ENCODE peak calls at places on chromosomes 12 and 14, in seven cellular contexts. A, H, P, S, O, M and L are unnamed samples.

GRCh38 chr14:58572092-58572853 is 65.5 kb upstream of the DACT1 start:
- DNase-seq in A (no peak), H (peak), P (no peak), S (no peak), O (no peak), M (no peak), L (no peak)

GRCh38 chr12:121441555-121441954 is 41.6 kb downstream of the RNF34 start:
- DNase-seq in A (no peak), H (peak), P (no peak), S (no peak), O (peak), M (no peak), L (no peak)

GRCh38 chr14:69581316-69581935 is 6.8 kb upstream of the CCDC177 start:
- DNase-seq in A (no peak), H (no peak), P (no peak), S (no peak), O (no peak), M (no peak), L (no peak)

GRCh38 chr12:55250944-55251343 is 6.5 kb downstream of the OR6C74 start:
- DNase-seq in A (no peak), H (peak), P (no peak), S (no peak), O (no peak), M (no peak), L (no peak)

GRCh38 chr12:2110127-2110526 is 57.3 kb downstream of the CACNA1C start:
- DNase-seq in A (no peak), H (no peak), P (no peak), S (no peak), O (no peak), M (no peak), L (no peak)

GRCh38 chr12:571795-572531 is 91.3 kb downstream of the NINJ2 start:
- DNase-seq in A (no peak), H (peak), P (no peak), S (no peak), O (no peak), M (no peak), L (no peak)

GRCh38 chr14:24708684-24709083 is 74.7 kb upstream of the GZMB start:
- DNase-seq in A (no peak), H (no peak), P (no peak), S (no peak), O (no peak), M (no peak), L (no peak)

GRCh38 chr12:14454098-14454907 is 88.8 kb downstream of the ATF7IP start:
- DNase-seq in A (peak), H (peak), P (peak), S (peak), O (peak), M (peak), L (no peak)

GRCh38 chr14:73754911-73755360 is 40.8 kb upstream of the PNMA1 start:
- DNase-seq in A (no peak), H (no peak), P (no peak), S (no peak), O (peak), M (no peak), L (no peak)

GRCh38 chr12:6038160-6038559 is 86.3 kb downstream of the VWF start:
- DNase-seq in A (peak), H (peak), P (no peak), S (peak), O (peak), M (no peak), L (peak)

GRCh38 chr12:2411011-2411410 is 358.2 kb downstream of the CACNA1C start:
- DNase-seq in A (no peak), H (no peak), P (no peak), S (no peak), O (no peak), M (no peak), L (no peak)

GRCh38 chr14:22190411-22191191 is 398.4 kb downstream of the DAD1 start:
- DNase-seq in A (no peak), H (no peak), P (no peak), S (no peak), O (no peak), M (no peak), L (no peak)

GRCh38 chr12:14995583-14996425 is 23.0 kb downstream of the PDE6H start:
- DNase-seq in A (peak), H (peak), P (no peak), S (no peak), O (peak), M (peak), L (no peak)

GRCh38 chr12:103166949-103167348 is 209.5 kb downstream of the ASCL1 start:
- DNase-seq in A (no peak), H (no peak), P (no peak), S (no peak), O (no peak), M (no peak), L (no peak)

GRCh38 chr12:87779016-87779415 is 250.2 kb downstream of the C12orf50 start:
- DNase-seq in A (no peak), H (no peak), P (no peak), S (no peak), O (no peak), M (no peak), L (no peak)

GRCh38 chr14:52318057-52318456 is 3.9 kb downstream of the PTGER2 start:
- DNase-seq in A (no peak), H (no peak), P (no peak), S (no peak), O (no peak), M (no peak), L (no peak)

GRCh38 chr14:43475762-43476161 is 1031.3 kb downstream of the FSCB start:
- DNase-seq in A (no peak), H (no peak), P (no peak), S (no peak), O (no peak), M (no peak), L (no peak)

GRCh38 chr12:63064080-63064479 is 86.9 kb downstream of the AVPR1A start:
- DNase-seq in A (no peak), H (no peak), P (no peak), S (no peak), O (no peak), M (no peak), L (no peak)

GRCh38 chr14:54487771-54488170 is 1.0 kb downstream of the GMFB start:
- DNase-seq in A (no peak), H (no peak), P (no peak), S (no peak), O (peak), M (no peak), L (no peak)

GRCh38 chr12:122793685-122794106 is 19.3 kb downstream of the CCDC62 start:
- DNase-seq in A (peak), H (peak), P (no peak), S (no peak), O (peak), M (no peak), L (no peak)

GRCh38 chr12:7797698-7798398 is 8.6 kb downstream of the NANOG start:
- DNase-seq in A (no peak), H (no peak), P (no peak), S (no peak), O (no peak), M (no peak), L (no peak)
- TF ChIP-seq TAF1 in A (no peak), H (no peak), P (no peak), S (no peak), O (no peak), M (no peak), L (no peak)

DNA sequence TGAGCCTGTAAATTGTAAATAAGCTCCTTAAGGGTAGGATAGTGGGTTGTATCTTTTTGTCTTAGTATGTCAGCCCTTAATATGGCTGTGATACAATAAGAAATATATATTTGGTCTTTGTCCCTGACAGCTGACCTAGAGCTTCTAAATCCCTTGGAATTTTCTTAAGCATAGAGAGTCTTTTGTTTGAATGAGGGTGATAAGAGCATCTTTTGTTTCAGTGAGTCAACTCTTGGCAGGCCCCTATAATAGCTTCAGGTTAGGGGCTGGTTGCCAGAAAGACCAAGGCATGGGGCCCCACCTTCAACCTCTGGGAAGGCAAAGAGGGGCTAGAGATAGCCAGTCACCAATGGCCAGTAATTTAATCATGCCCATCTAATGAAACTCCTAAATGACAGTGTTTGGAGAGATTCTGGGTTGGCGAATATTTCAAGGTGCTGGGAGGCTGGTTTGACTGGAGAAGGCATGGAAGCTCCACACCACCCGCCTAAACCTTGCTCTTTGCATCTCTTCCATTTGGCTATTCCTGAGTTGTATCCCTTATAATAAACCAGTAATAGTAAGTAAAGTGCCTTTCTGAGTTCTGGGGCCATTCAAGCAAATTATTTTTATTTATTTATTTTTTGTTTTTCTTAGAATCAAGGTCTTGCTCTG is 10.5 kb downstream of the PALS1 start:
- DNase-seq in A (no peak), H (no peak), P (no peak), S (no peak), O (no peak), M (no peak), L (no peak)
- TF ChIP-seq POLR2AphosphoS5 in A (no peak), H (no peak), P (no peak), S (no peak), O (no peak), M (no peak), L (no peak)

GRCh38 chr12:110893956-110894355 is 26.4 kb downstream of the MYL2 start:
- DNase-seq in A (no peak), H (no peak), P (no peak), S (no peak), O (no peak), M (no peak), L (no peak)

GRCh38 chr12:110889361-110889760 is 31.0 kb downstream of the MYL2 start:
- DNase-seq in A (no peak), H (no peak), P (no peak), S (no peak), O (no peak), M (no peak), L (no peak)

GRCh38 chr12:110883251-110883650 is 36.5 kb downstream of the CCDC63 start:
- DNase-seq in A (no peak), H (no peak), P (no peak), S (no peak), O (no peak), M (no peak), L (no peak)

GRCh38 chr12:110885152-110885840 is 35.1 kb downstream of the MYL2 start:
- DNase-seq in A (no peak), H (no peak), P (no peak), S (no peak), O (no peak), M (no peak), L (no peak)

GRCh38 chr12:110888256-110888991 is 32.0 kb downstream of the MYL2 start:
- DNase-seq in A (no peak), H (no peak), P (no peak), S (no peak), O (no peak), M (no peak), L (no peak)
- TF ChIP-seq TAF1 in A (no peak), H (no peak), P (no peak), S (no peak), O (no peak), M (no peak), L (no peak)

DNA sequence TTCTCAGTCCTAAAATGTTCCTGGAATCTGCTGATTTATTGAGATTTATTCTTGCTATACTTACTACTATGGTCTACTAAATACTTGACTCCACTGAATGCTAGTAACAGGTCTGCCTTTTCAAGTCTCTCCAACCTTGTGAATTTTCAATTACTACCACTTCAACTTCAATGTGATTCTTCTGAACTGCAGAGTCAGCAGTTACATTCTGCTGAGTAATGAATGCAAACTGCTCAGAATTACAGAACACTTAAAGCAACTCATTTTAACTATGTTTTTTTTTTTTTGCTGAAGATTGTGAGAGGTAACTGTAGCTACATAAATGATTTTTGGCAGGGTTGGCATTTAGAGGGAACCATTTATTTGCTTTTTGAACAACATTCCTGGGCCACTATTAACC is 41.8 kb downstream of the ARF6 start:
- DNase-seq in A (no peak), H (no peak), P (no peak), S (no peak), O (no peak), M (no peak), L (no peak)
- TF ChIP-seq POLR2AphosphoS5 in A (no peak), H (no peak), P (no peak), S (no peak), O (no peak), M (no peak), L (no peak)